ENCODE peak calls at places on chromosomes 12 and 14, in four cellular contexts. B, X, Y and K are unnamed samples.

GRCh38 chr14:97057238-97057637 is 260.1 kb downstream of the VRK1 start:
- DNase-seq in B (no peak), X (no peak), Y (no peak), K (no peak)

GRCh38 chr12:85711735-85712390 is 124.3 kb downstream of the RASSF9 start:
- DNase-seq in B (no peak), X (no peak), Y (no peak), K (no peak)

GRCh38 chr12:12441891-12442461 is 85.1 kb downstream of the BORCS5 start:
- DNase-seq in B (peak; percentile 37), X (no peak), Y (no peak), K (peak; percentile 71)

GRCh38 chr14:69592923-69593677 is 18.3 kb upstream of the SUSD6 start:
- DNase-seq in B (no peak), X (no peak), Y (peak; percentile 44), K (no peak)

GRCh38 chr12:119988440-119988787 is 622 bp upstream of the BICDL1 start:
- DNase-seq in X (no peak), B (no peak), Y (no peak), K (no peak)

GRCh38 chr14:94598816-94599655 is 13.2 kb upstream of the SERPINA3 start:
- DNase-seq in Y (peak; percentile 87), X (no peak), B (no peak), K (no peak)

GRCh38 chr14:56918849-56919574 is 108.7 kb upstream of the OTX2 start:
- DNase-seq in B (no peak), Y (no peak), X (no peak), K (no peak)

GRCh38 chr12:127363392-127363791 is 903.6 kb upstream of the TMEM132C start:
- DNase-seq in X (no peak), Y (no peak), B (no peak), K (no peak)

GRCh38 chr12:42385341-42385841 is 59.4 kb downstream of the PPHLN1 start:
- DNase-seq in Y (no peak), B (no peak), X (no peak), K (peak; percentile 20)

GRCh38 chr12:97567619-97568110 is 105.1 kb downstream of the RMST start:
- DNase-seq in X (no peak), B (no peak), Y (no peak), K (no peak)

GRCh38 chr12:19574606-19575005 is 135.3 kb downstream of the AEBP2 start:
- DNase-seq in Y (no peak), X (no peak), B (no peak), K (peak; percentile 17)

GRCh38 chr12:12716151-12716844 is 870 bp upstream of the CDKN1B start:
- DNase-seq in X (no peak), Y (no peak), B (no peak), K (peak; percentile 64)

GRCh38 chr14:90676356-90676755 is 139.9 kb downstream of the TTC7B start:
- DNase-seq in X (no peak), Y (no peak), B (no peak), K (no peak)

GRCh38 chr14:34794941-34795340 is 80.2 kb downstream of the BAZ1A start:
- DNase-seq in B (no peak), Y (no peak), X (no peak), K (no peak)

GRCh38 chr12:124365726-124366430 is 71.0 kb downstream of the RFLNA start:
- DNase-seq in X (no peak), B (no peak), Y (no peak), K (no peak)

GRCh38 chr12:124460771-124461170 is 106.6 kb downstream of the NCOR2 start:
- DNase-seq in Y (no peak), B (no peak), X (no peak), K (no peak)

GRCh38 chr14:103728721-103729120 is 13.1 kb downstream of the ZFYVE21 start:
- DNase-seq in Y (no peak), X (no peak), B (no peak), K (no peak)

GRCh38 chr14:103065861-103066260 is 8.5 kb upstream of the CDC42BPB start:
- DNase-seq in Y (no peak), B (no peak), X (no peak), K (no peak)

GRCh38 chr12:107514887-107515445 is 170.6 kb upstream of the PWP1 start:
- DNase-seq in Y (peak; percentile 41), B (no peak), X (no peak), K (no peak)

GRCh38 chr12:15956413-15957185 is 45.5 kb downstream of the DERA start:
- DNase-seq in X (no peak), Y (no peak), B (no peak), K (no peak)

GRCh38 chr12:32031109-32031508 is 71.9 kb downstream of the RESF1 start:
- DNase-seq in B (no peak), X (peak; percentile 14), Y (no peak), K (peak; percentile 94)

GRCh38 chr12:84201976-84202375 is 710.6 kb downstream of the SLC6A15 start:
- DNase-seq in B (no peak), Y (no peak), X (no peak), K (no peak)

GRCh38 chr12:88650715-88651114 is 70.4 kb upstream of the KITLG start:
- DNase-seq in X (no peak), Y (peak; percentile 62), B (no peak), K (no peak)

GRCh38 chr12:107560194-107560905 is 125.2 kb upstream of the PWP1 start:
- DNase-seq in B (no peak), Y (no peak), X (peak; percentile 9), K (no peak)